ENCODE peak calls at places on chromosome 10, in five cellular contexts. C is SK-N-SH, A is HCT116, M is K562, P is H1. T is an unnamed sample.

GRCh38 chr10:123331438-123331837 is 177.2 kb downstream of the BUB3 start:
- DNase-seq in M (no peak), P (peak), A (no peak), C (no peak), T (peak)

GRCh38 chr10:1560535-1561192 is 176.7 kb downstream of the ADARB2 start:
- DNase-seq in A (no peak), M (no peak), C (no peak), P (no peak), T (no peak)

GRCh38 chr10:96850825-96851224 is 18.7 kb downstream of the LCOR start:
- DNase-seq in P (no peak), C (no peak), M (no peak), A (no peak), T (no peak)

GRCh38 chr10:6567894-6568293 is 12.2 kb downstream of the PRKCQ start:
- DNase-seq in A (no peak), M (no peak), P (no peak), C (no peak), T (no peak)

GRCh38 chr10:154348-154747 is 19.1 kb downstream of the ZMYND11 start:
- DNase-seq in A (no peak), M (no peak), P (no peak), C (no peak), T (no peak)

GRCh38 chr10:72315054-72315453 is 39.7 kb downstream of the DNAJB12 start:
- DNase-seq in P (no peak), A (no peak), C (no peak), M (no peak), T (no peak)

GRCh38 chr10:49167629-49168540 is 20.3 kb downstream of the TMEM273 start:
- DNase-seq in A (no peak), P (no peak), M (peak), C (no peak), T (no peak)

GRCh38 chr10:49171326-49172140 is 16.7 kb downstream of the TMEM273 start:
- DNase-seq in C (no peak), A (no peak), P (peak), M (no peak), T (no peak)

GRCh38 chr10:116007256-116007891 is 265.6 kb downstream of the GFRA1 start:
- DNase-seq in C (no peak), M (no peak), P (no peak), A (no peak), T (no peak)

GRCh38 chr10:94038024-94038423 is 44.3 kb downstream of the PLCE1 start:
- DNase-seq in P (no peak), C (no peak), M (no peak), A (no peak), T (no peak)

GRCh38 chr10:35940067-35940989 is 298.2 kb upstream of the FZD8 start:
- DNase-seq in C (no peak), P (peak), M (no peak), A (no peak), T (no peak)

GRCh38 chr10:17910144-17910789 is 41.5 kb upstream of the SLC39A12 start:
- DNase-seq in C (peak), M (no peak), A (peak), P (peak), T (peak)

GRCh38 chr10:45006631-45007030 is 5.9 kb downstream of the ZNF22 start:
- DNase-seq in A (no peak), C (no peak), M (no peak), P (no peak), T (no peak)

GRCh38 chr10:62772186-62772950 is 32.2 kb upstream of the ADO start:
- DNase-seq in M (no peak), C (no peak), P (no peak), A (no peak), T (no peak)

GRCh38 chr10:43355749-43356371 is 15.6 kb upstream of the FXYD4 start:
- DNase-seq in P (no peak), C (no peak), M (no peak), A (peak), T (no peak)

GRCh38 chr10:103800789-103801540 is 54.4 kb downstream of the SH3PXD2A start:
- DNase-seq in C (no peak), M (no peak), A (no peak), P (no peak), T (no peak)

GRCh38 chr10:3578159-3578558 is 206.8 kb downstream of the KLF6 start:
- DNase-seq in A (no peak), C (no peak), M (no peak), P (no peak), T (no peak)

GRCh38 chr10:23088609-23089008 is 6.8 kb upstream of the MSRB2 start:
- DNase-seq in M (no peak), A (no peak), C (no peak), P (no peak), T (no peak)

GRCh38 chr10:111316607-111317006 is 239.8 kb downstream of the ADRA2A start:
- DNase-seq in M (no peak), C (no peak), P (no peak), A (no peak), T (peak)

GRCh38 chr10:26157734-26158133 is 58.8 kb upstream of the GAD2 start:
- DNase-seq in P (no peak), C (no peak), A (no peak), M (no peak), T (no peak)

GRCh38 chr10:71920540-71921318 is 43.5 kb upstream of the CHST3 start:
- DNase-seq in M (no peak), P (no peak), A (no peak), C (no peak), T (no peak)

GRCh38 chr10:66565999-66566398 is 359.8 kb upstream of the LRRTM3 start:
- DNase-seq in P (no peak), M (no peak), A (no peak), C (no peak), T (no peak)

GRCh38 chr10:100520811-100521210 is 1.1 kb upstream of the SEC31B start:
- DNase-seq in C (no peak), P (no peak), M (no peak), A (no peak), T (no peak)

GRCh38 chr10:124646483-124647352 is 97.5 kb downstream of the FAM53B start:
- DNase-seq in P (no peak), A (no peak), C (peak), M (peak), T (no peak)

GRCh38 chr10:67079126-67079525 is 153.3 kb downstream of the LRRTM3 start:
- DNase-seq in C (peak), A (no peak), M (no peak), P (no peak), T (no peak)

GRCh38 chr10:28730031-28730778 is 52.9 kb downstream of the BAMBI start:
- DNase-seq in P (no peak), C (no peak), M (no peak), A (no peak), T (no peak)

GRCh38 chr10:3778708-3779108 is 6.3 kb downstream of the KLF6 start:
- DNase-seq in M (no peak), C (no peak), P (no peak), A (no peak), T (no peak)

DNA sequence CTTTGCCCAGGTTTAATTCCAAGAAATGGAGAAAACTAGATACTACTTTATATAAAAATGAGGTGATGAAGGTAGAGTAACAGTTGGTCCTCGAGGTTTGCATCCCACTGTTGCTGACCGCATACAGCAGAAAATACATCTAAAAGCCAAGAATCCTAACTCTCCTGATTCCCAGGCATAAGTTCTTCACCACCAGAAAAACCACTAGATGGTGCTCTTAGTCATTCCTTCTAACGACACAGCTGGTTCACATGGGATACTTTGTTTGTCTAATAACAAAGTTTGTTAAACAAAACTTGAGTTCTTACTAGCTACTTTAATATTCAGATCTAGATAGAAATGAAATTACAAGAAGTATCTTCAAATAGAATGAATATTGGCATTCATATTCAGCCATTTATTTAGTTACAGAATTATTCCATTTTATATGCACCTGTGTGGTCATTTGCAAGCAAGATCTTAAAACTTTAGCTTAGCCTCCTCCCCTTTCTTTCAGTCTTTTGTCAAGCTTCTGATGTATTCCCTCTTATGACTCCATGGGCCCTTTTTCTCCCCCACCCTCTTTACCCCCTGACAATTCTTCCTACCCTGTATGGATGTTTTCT is 54.1 kb upstream of the CYP26C1 start:
- DNase-seq in A (no peak), P (no peak), C (peak), M (no peak), T (peak)
- TF ChIP-seq JUND in A (no peak), P (no peak), C (no peak), M (no peak), T (no peak)

GRCh38 chr10:102342462-102342861 is 53.0 kb upstream of the NFKB2 start:
- DNase-seq in C (no peak), P (peak), M (no peak), A (no peak), T (no peak)
- TF ChIP-seq JUND in C (no peak), P (no peak), M (no peak), A (no peak), T (no peak)

GRCh38 chr10:119633538-119634218 is 17.5 kb upstream of the BAG3 start:
- DNase-seq in P (no peak), A (no peak), C (no peak), M (no peak), T (no peak)

GRCh38 chr10:119634219-119634544 is 17.0 kb upstream of the BAG3 start:
- DNase-seq in A (no peak), P (no peak), M (no peak), C (no peak), T (no peak)

GRCh38 chr10:119625570-119626280 is 25.5 kb upstream of the BAG3 start:
- DNase-seq in A (no peak), C (no peak), P (no peak), M (no peak), T (no peak)

DNA sequence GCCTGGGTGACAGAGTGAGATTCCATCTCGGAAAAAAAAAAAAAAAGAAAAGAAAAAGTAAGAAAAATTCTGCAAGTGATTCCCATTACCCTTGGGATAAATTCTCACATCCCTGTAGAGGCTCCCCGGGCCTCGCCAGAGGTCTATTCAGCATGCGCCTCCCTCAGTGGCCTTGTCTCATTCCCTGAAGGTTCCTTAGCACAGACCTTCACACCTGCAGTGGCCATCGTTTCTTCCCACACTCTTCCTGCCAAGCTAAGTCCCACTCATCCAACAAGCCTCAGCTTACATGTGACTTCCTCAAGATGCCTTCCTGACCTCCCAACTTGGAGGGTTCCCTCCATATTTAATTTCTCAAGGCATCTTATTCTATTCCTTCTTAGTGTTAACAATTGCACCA is 20.9 kb upstream of the BAG3 start:
- DNase-seq in A (no peak), P (no peak), C (no peak), M (no peak), T (no peak)
- TF ChIP-seq JUND in A (no peak), P (no peak), C (no peak), M (no peak), T (no peak)

DNA sequence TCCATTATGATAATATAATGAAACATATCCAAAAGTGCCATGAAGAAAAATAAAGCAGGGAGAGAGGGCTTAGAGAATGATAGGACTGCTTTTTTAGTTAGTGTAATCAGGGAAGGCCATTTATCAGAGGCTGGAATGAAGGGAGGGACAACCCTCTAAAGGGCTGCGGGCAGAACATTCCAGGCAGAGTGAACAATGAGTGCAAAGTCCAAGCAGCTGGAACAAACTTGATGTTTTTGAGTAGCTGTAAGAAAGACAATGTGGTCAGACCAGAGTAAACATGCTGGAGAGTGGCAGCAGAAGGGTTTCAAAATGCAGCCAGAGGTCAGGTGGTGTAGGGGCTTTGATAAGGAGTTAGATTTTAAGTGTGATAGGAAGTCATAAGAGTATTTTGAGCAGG is 65.6 kb upstream of the CCDC6 start:
- DNase-seq in P (no peak), C (peak), A (no peak), M (no peak), T (no peak)
- TF ChIP-seq JUND in P (no peak), C (no peak), A (no peak), M (no peak), T (no peak)

DNA sequence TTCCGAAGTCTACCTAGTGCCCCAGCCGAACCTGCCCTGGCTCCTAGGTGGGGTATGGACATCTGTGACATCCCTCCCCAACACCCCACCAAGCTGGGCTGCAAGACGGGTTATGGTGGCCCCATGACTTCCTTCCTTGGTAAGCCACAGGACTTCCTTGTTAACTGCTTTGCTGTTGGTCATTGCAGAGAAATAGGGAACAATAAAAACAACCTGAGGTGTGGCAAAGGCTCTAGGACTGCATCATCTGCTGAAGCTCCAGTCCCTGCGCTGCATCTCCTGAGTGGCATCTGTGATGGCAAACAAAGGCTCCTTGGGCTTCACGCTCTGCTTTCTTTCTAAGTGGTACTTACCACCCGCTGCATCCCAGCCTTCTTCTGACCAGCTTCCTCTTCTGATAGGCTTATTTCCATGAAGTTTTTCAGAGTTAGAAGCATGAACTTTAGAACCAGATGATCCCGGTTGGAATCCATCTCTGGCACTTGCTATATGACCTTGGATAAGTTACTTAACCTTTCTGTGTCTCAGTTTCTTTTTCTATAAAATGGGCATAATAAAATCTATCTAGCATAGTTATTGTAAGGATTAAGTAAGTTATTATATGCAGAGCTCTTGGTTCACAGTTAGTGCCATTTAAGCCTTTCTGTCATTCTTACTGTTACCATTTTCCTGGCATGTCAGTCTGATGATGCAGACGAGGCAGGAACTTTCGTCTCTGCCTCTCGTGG is 216.8 kb downstream of the RPS24 start:
- DNase-seq in M (no peak), P (no peak), C (no peak), A (no peak), T (no peak)
- TF ChIP-seq JUND in M (no peak), P (no peak), C (no peak), A (no peak), T (no peak)

GRCh38 chr10:129193148-129193547 is 273.9 kb upstream of the MGMT start:
- DNase-seq in P (no peak), C (no peak), A (no peak), M (no peak), T (no peak)

GRCh38 chr10:129192344-129193128 is 274.5 kb upstream of the MGMT start:
- DNase-seq in P (no peak), C (no peak), A (no peak), M (no peak), T (no peak)

DNA sequence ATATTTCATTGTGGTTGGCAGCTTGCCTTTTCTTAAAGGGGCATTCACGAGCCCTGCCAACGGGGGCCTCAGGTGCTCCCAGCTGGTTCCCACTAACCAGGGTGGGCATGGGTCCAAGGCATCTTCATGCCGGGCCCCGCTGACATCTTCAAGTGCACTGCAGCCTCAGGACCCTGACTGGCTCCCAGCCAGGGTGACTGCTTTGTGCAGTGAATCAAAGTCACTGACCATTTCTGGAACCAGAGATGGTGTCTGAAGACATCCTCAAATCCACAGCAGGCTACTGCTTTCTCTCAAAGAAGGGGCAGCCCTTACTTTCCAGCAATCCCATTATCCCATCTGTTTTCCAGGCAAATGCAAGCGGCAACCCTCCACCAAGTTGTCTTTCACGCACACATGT is 275.2 kb upstream of the MGMT start:
- DNase-seq in A (no peak), C (no peak), P (no peak), M (no peak), T (no peak)
- TF ChIP-seq JUND in A (no peak), C (no peak), P (no peak), M (no peak), T (no peak)

GRCh38 chr10:114362831-114363355 is 41.4 kb downstream of the AFAP1L2 start:
- DNase-seq in A (no peak), C (no peak), M (no peak), P (no peak), T (no peak)
- TF ChIP-seq JUND in A (no peak), C (no peak), M (no peak), P (no peak), T (no peak)

T was measured in T47D.